ENCODE peak calls at places on chromosomes 6 and 20, in nine cellular contexts. One of them, this sample, is unnamed.

GRCh38 chr20:45355685-45356084 is 7.3 kb upstream of the SYS1 start:
- DNase-seq in RWPE1: no peak
- DNase-seq in retinal pigment epithelial cell: no peak
- DNase-seq in AG10803: no peak
- DNase-seq in prostate gland: no peak
- DNase-seq in heart left ventricle: no peak
- DNase-seq in astrocyte of the spinal cord: no peak
- DNase-seq in hepatocyte: no peak
- DNase-seq in psoas muscle: no peak
- DNase-seq in this sample: no peak

GRCh38 chr6:160297310-160297709 is 38.7 kb upstream of the SLC22A2 start:
- DNase-seq in prostate gland: no peak
- DNase-seq in retinal pigment epithelial cell: no peak
- DNase-seq in astrocyte of the spinal cord: no peak
- DNase-seq in psoas muscle: no peak
- DNase-seq in AG10803: no peak
- DNase-seq in heart left ventricle: no peak
- DNase-seq in hepatocyte: peak
- DNase-seq in RWPE1: no peak
- DNase-seq in this sample: no peak

GRCh38 chr6:75824160-75824559 is 75.1 kb downstream of the MYO6 start:
- DNase-seq in hepatocyte: no peak
- DNase-seq in retinal pigment epithelial cell: no peak
- DNase-seq in RWPE1: no peak
- DNase-seq in heart left ventricle: no peak
- DNase-seq in psoas muscle: no peak
- DNase-seq in AG10803: no peak
- DNase-seq in prostate gland: no peak
- DNase-seq in astrocyte of the spinal cord: no peak
- DNase-seq in this sample: no peak

GRCh38 chr20:44068780-44069191 is 118.2 kb downstream of the JPH2 start:
- DNase-seq in psoas muscle: no peak
- DNase-seq in hepatocyte: no peak
- DNase-seq in heart left ventricle: no peak
- DNase-seq in prostate gland: no peak
- DNase-seq in RWPE1: no peak
- DNase-seq in AG10803: no peak
- DNase-seq in astrocyte of the spinal cord: no peak
- DNase-seq in retinal pigment epithelial cell: no peak
- DNase-seq in this sample: no peak

GRCh38 chr6:140546640-140547039 is 1172.2 kb upstream of the CITED2 start:
- DNase-seq in hepatocyte: no peak
- DNase-seq in astrocyte of the spinal cord: peak
- DNase-seq in retinal pigment epithelial cell: no peak
- DNase-seq in psoas muscle: no peak
- DNase-seq in AG10803: peak
- DNase-seq in heart left ventricle: no peak
- DNase-seq in prostate gland: no peak
- DNase-seq in RWPE1: no peak
- DNase-seq in this sample: no peak

GRCh38 chr6:135796884-135797283 is 54.6 kb upstream of the PDE7B start:
- DNase-seq in prostate gland: no peak
- DNase-seq in retinal pigment epithelial cell: no peak
- DNase-seq in heart left ventricle: no peak
- DNase-seq in AG10803: peak
- DNase-seq in RWPE1: no peak
- DNase-seq in psoas muscle: no peak
- DNase-seq in astrocyte of the spinal cord: no peak
- DNase-seq in hepatocyte: no peak
- DNase-seq in this sample: no peak

GRCh38 chr6:24910331-24910849 is 25.4 kb downstream of the RIPOR2 start:
- DNase-seq in hepatocyte: no peak
- DNase-seq in heart left ventricle: peak
- DNase-seq in prostate gland: peak
- DNase-seq in psoas muscle: peak
- DNase-seq in RWPE1: no peak
- DNase-seq in astrocyte of the spinal cord: no peak
- DNase-seq in retinal pigment epithelial cell: no peak
- DNase-seq in AG10803: no peak
- DNase-seq in this sample: no peak

GRCh38 chr6:121760640-121761213 is 325.3 kb downstream of the GJA1 start:
- DNase-seq in psoas muscle: no peak
- DNase-seq in AG10803: no peak
- DNase-seq in retinal pigment epithelial cell: no peak
- DNase-seq in hepatocyte: peak
- DNase-seq in RWPE1: no peak
- DNase-seq in heart left ventricle: no peak
- DNase-seq in astrocyte of the spinal cord: no peak
- DNase-seq in prostate gland: no peak
- DNase-seq in this sample: no peak

GRCh38 chr6:41427642-41428401 is 92.4 kb downstream of the NCR2 start:
- DNase-seq in heart left ventricle: peak
- DNase-seq in retinal pigment epithelial cell: no peak
- DNase-seq in astrocyte of the spinal cord: no peak
- DNase-seq in psoas muscle: peak
- DNase-seq in prostate gland: peak
- DNase-seq in RWPE1: peak
- DNase-seq in hepatocyte: peak
- DNase-seq in AG10803: no peak
- DNase-seq in this sample: no peak

GRCh38 chr20:35952480-35953410 is 1.6 kb downstream of the SCAND1 start:
- DNase-seq in hepatocyte: peak
- DNase-seq in prostate gland: peak
- DNase-seq in heart left ventricle: no peak
- DNase-seq in astrocyte of the spinal cord: peak
- DNase-seq in psoas muscle: no peak
- DNase-seq in RWPE1: peak
- DNase-seq in AG10803: peak
- DNase-seq in retinal pigment epithelial cell: no peak
- DNase-seq in this sample: no peak

GRCh38 chr20:25227317-25227831 is 20.5 kb upstream of the PYGB start:
- DNase-seq in psoas muscle: no peak
- DNase-seq in prostate gland: no peak
- DNase-seq in astrocyte of the spinal cord: peak
- DNase-seq in retinal pigment epithelial cell: no peak
- DNase-seq in hepatocyte: no peak
- DNase-seq in RWPE1: peak
- DNase-seq in heart left ventricle: peak
- DNase-seq in AG10803: peak
- DNase-seq in this sample: no peak

GRCh38 chr6:18509871-18510643 is 122.9 kb downstream of the RNF144B start:
- DNase-seq in heart left ventricle: no peak
- DNase-seq in astrocyte of the spinal cord: no peak
- DNase-seq in RWPE1: no peak
- DNase-seq in hepatocyte: no peak
- DNase-seq in AG10803: peak
- DNase-seq in psoas muscle: no peak
- DNase-seq in prostate gland: no peak
- DNase-seq in retinal pigment epithelial cell: no peak
- DNase-seq in this sample: no peak

GRCh38 chr6:119110601-119111548 is 32.4 kb upstream of the FAM184A start:
- DNase-seq in prostate gland: peak
- DNase-seq in psoas muscle: no peak
- DNase-seq in RWPE1: peak
- DNase-seq in hepatocyte: peak
- DNase-seq in AG10803: peak
- DNase-seq in heart left ventricle: peak
- DNase-seq in retinal pigment epithelial cell: no peak
- DNase-seq in astrocyte of the spinal cord: peak
- DNase-seq in this sample: no peak

GRCh38 chr6:166258854-166259276 is 49.3 kb downstream of the PRR18 start:
- DNase-seq in RWPE1: no peak
- DNase-seq in prostate gland: no peak
- DNase-seq in hepatocyte: no peak
- DNase-seq in psoas muscle: peak
- DNase-seq in retinal pigment epithelial cell: no peak
- DNase-seq in astrocyte of the spinal cord: peak
- DNase-seq in AG10803: no peak
- DNase-seq in heart left ventricle: no peak
- DNase-seq in this sample: peak

GRCh38 chr6:30880563-30881252 is 3.6 kb upstream of the DDR1 start:
- DNase-seq in AG10803: no peak
- DNase-seq in heart left ventricle: no peak
- DNase-seq in retinal pigment epithelial cell: no peak
- DNase-seq in psoas muscle: no peak
- DNase-seq in hepatocyte: no peak
- DNase-seq in astrocyte of the spinal cord: no peak
- DNase-seq in RWPE1: no peak
- DNase-seq in prostate gland: no peak
- DNase-seq in this sample: no peak

GRCh38 chr6:30882764-30883475 is 1.4 kb upstream of the DDR1 start:
- DNase-seq in retinal pigment epithelial cell: no peak
- DNase-seq in heart left ventricle: no peak
- DNase-seq in AG10803: no peak
- DNase-seq in astrocyte of the spinal cord: no peak
- DNase-seq in RWPE1: peak
- DNase-seq in psoas muscle: no peak
- DNase-seq in prostate gland: peak
- DNase-seq in hepatocyte: peak
- DNase-seq in this sample: no peak

GRCh38 chr6:30881987-30882763 is 2.1 kb upstream of the DDR1 start:
- DNase-seq in heart left ventricle: no peak
- DNase-seq in prostate gland: peak
- DNase-seq in RWPE1: no peak
- DNase-seq in hepatocyte: peak
- DNase-seq in AG10803: no peak
- DNase-seq in astrocyte of the spinal cord: peak
- DNase-seq in psoas muscle: no peak
- DNase-seq in retinal pigment epithelial cell: no peak
- DNase-seq in this sample: no peak

GRCh38 chr6:30879684-30880427 is 4.5 kb upstream of the DDR1 start:
- DNase-seq in prostate gland: no peak
- DNase-seq in hepatocyte: no peak
- DNase-seq in AG10803: no peak
- DNase-seq in RWPE1: no peak
- DNase-seq in psoas muscle: no peak
- DNase-seq in heart left ventricle: no peak
- DNase-seq in astrocyte of the spinal cord: no peak
- DNase-seq in retinal pigment epithelial cell: no peak
- DNase-seq in this sample: no peak

GRCh38 chr6:30881392-30881986 is 2.8 kb upstream of the DDR1 start:
- DNase-seq in prostate gland: no peak
- DNase-seq in AG10803: no peak
- DNase-seq in psoas muscle: no peak
- DNase-seq in RWPE1: no peak
- DNase-seq in hepatocyte: no peak
- DNase-seq in heart left ventricle: no peak
- DNase-seq in astrocyte of the spinal cord: no peak
- DNase-seq in retinal pigment epithelial cell: no peak
- DNase-seq in this sample: no peak
- TF ChIP-seq CTCF in prostate gland: no peak
- TF ChIP-seq CTCF in AG10803: no peak
- TF ChIP-seq CTCF in psoas muscle: no peak
- TF ChIP-seq CTCF in RWPE1: no peak
- TF ChIP-seq CTCF in hepatocyte: no peak
- TF ChIP-seq CTCF in heart left ventricle: no peak
- TF ChIP-seq CTCF in astrocyte of the spinal cord: no peak
- TF ChIP-seq CTCF in retinal pigment epithelial cell: no peak
- TF ChIP-seq CTCF in this sample: no peak

DNA sequence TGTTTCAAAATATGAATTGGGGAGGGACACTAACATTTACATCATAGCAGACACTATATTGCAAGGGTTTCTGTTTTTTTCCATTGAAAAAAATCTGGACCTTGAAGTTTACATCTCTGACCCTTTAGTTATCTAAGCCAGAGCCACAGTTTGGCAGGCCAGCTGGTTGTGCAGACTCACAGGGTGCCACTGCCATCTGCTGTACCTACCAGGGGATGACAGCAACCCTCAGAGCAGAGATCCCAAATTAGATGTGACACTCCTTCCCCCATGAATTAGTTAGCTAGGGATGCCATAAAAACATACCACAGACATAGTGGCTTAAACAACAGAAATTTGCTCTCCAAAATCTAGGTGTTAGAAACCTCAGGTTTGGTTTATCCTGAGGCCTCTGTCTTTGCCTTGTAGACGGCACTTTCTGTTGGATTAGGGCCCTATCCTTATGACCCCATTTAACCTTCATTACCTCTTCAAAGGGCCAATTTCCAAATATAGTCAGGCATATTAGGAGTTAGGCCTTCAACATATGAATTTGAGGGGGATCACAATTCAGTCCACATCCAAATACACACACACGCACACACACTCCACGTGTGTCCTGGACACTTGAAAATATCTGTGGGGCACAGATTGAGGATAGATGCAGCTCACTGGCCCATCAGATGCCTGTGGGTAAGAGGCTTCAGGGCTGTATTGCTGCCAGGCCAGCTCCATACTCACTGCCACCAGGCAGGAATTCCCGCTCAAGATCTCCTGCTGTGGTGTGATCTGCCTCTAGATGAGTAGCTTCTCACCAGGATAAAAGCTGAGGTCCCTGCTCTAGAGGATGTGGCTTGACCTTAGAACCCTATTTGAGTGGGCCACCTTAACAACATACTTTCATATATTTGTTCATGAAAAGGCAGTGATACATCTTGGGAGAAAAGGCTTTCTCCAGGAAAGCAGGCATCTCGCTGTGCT is 166.1 kb upstream of the RNF217 start:
- DNase-seq in AG10803: no peak
- DNase-seq in astrocyte of the spinal cord: peak
- DNase-seq in heart left ventricle: no peak
- DNase-seq in prostate gland: peak
- DNase-seq in RWPE1: peak
- DNase-seq in psoas muscle: peak
- DNase-seq in hepatocyte: peak
- DNase-seq in retinal pigment epithelial cell: no peak
- DNase-seq in this sample: no peak
- TF ChIP-seq CTCF in AG10803: peak
- TF ChIP-seq CTCF in astrocyte of the spinal cord: peak
- TF ChIP-seq CTCF in heart left ventricle: peak
- TF ChIP-seq CTCF in prostate gland: no peak
- TF ChIP-seq CTCF in RWPE1: peak
- TF ChIP-seq CTCF in psoas muscle: peak
- TF ChIP-seq CTCF in hepatocyte: peak
- TF ChIP-seq CTCF in retinal pigment epithelial cell: peak
- TF ChIP-seq CTCF in this sample: no peak

DNA sequence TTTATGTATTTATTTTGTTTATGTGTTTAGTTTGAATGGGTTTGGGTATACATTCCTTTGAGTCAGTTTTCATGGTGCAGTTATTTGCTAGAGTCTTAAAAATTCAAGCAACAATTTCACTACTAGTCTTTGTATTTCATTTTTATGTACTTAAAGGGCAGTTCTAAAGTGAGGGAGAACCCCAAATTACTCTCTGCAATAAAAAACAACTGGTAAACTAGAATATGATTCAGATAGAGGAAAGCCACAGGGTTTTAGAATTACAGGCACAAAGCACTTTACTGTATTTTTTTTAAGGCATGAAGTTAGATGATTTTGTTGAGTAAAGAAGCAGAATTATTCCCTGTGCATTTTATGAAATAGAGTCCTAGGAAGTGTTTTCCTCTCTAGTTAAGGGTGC is 183.3 kb downstream of the ARID1B start:
- DNase-seq in AG10803: no peak
- DNase-seq in retinal pigment epithelial cell: no peak
- DNase-seq in astrocyte of the spinal cord: no peak
- DNase-seq in heart left ventricle: no peak
- DNase-seq in prostate gland: no peak
- DNase-seq in hepatocyte: no peak
- DNase-seq in psoas muscle: no peak
- DNase-seq in RWPE1: no peak
- DNase-seq in this sample: no peak
- TF ChIP-seq CTCF in AG10803: no peak
- TF ChIP-seq CTCF in retinal pigment epithelial cell: no peak
- TF ChIP-seq CTCF in astrocyte of the spinal cord: no peak
- TF ChIP-seq CTCF in heart left ventricle: no peak
- TF ChIP-seq CTCF in prostate gland: no peak
- TF ChIP-seq CTCF in hepatocyte: no peak
- TF ChIP-seq CTCF in psoas muscle: no peak
- TF ChIP-seq CTCF in RWPE1: no peak
- TF ChIP-seq CTCF in this sample: no peak

GRCh38 chr20:58246346-58246745 is 17.9 kb upstream of the ANKRD60 start:
- DNase-seq in prostate gland: no peak
- DNase-seq in hepatocyte: no peak
- DNase-seq in retinal pigment epithelial cell: no peak
- DNase-seq in AG10803: peak
- DNase-seq in psoas muscle: no peak
- DNase-seq in RWPE1: no peak
- DNase-seq in heart left ventricle: no peak
- DNase-seq in astrocyte of the spinal cord: peak
- DNase-seq in this sample: no peak
- TF ChIP-seq CTCF in prostate gland: no peak
- TF ChIP-seq CTCF in hepatocyte: peak
- TF ChIP-seq CTCF in retinal pigment epithelial cell: peak
- TF ChIP-seq CTCF in AG10803: peak
- TF ChIP-seq CTCF in psoas muscle: peak
- TF ChIP-seq CTCF in RWPE1: no peak
- TF ChIP-seq CTCF in heart left ventricle: peak
- TF ChIP-seq CTCF in astrocyte of the spinal cord: peak
- TF ChIP-seq CTCF in this sample: no peak

This sample was measured in natural killer cell.